ENCODE peak calls at places on chromosome 16, in five cellular contexts. One of them, this sample, is unnamed.

GRCh38 chr16:15597822-15598647 is 44.9 kb downstream of the MARF1 start:
- DNase-seq in HCT116: no peak
- DNase-seq in prostate gland: no peak
- DNase-seq in spleen: no peak
- DNase-seq in stomach: no peak
- DNase-seq in this sample: no peak

GRCh38 chr16:30484887-30485286 is 12.3 kb downstream of the ITGAL start:
- DNase-seq in HCT116: no peak
- DNase-seq in spleen: no peak
- DNase-seq in prostate gland: no peak
- DNase-seq in stomach: no peak
- DNase-seq in this sample: no peak

GRCh38 chr16:49856741-49857330 is 924 bp upstream of the ZNF423 start:
- DNase-seq in spleen: peak
- DNase-seq in stomach: peak
- DNase-seq in prostate gland: peak
- DNase-seq in HCT116: peak
- DNase-seq in this sample: no peak

GRCh38 chr16:2691491-2692248 is 9.3 kb downstream of the KCTD5 start:
- DNase-seq in HCT116: no peak
- DNase-seq in prostate gland: no peak
- DNase-seq in spleen: no peak
- DNase-seq in stomach: peak
- DNase-seq in this sample: peak

GRCh38 chr16:50879873-50880695 is 138.2 kb downstream of the CYLD start:
- DNase-seq in prostate gland: no peak
- DNase-seq in HCT116: no peak
- DNase-seq in stomach: no peak
- DNase-seq in spleen: no peak
- DNase-seq in this sample: no peak

GRCh38 chr16:64589836-64590235 is 532.0 kb downstream of the CDH11 start:
- DNase-seq in HCT116: no peak
- DNase-seq in stomach: no peak
- DNase-seq in spleen: no peak
- DNase-seq in prostate gland: no peak
- DNase-seq in this sample: no peak

GRCh38 chr16:26987631-26988030 is 79.1 kb upstream of the C16orf82 start:
- DNase-seq in spleen: no peak
- DNase-seq in prostate gland: no peak
- DNase-seq in stomach: no peak
- DNase-seq in HCT116: no peak
- DNase-seq in this sample: no peak

GRCh38 chr16:67833418-67834241 is 8.5 kb upstream of the THAP11 start:
- DNase-seq in HCT116: peak
- DNase-seq in stomach: peak
- DNase-seq in spleen: peak
- DNase-seq in prostate gland: peak
- DNase-seq in this sample: peak

GRCh38 chr16:12303649-12304048 is 327.1 kb downstream of the SNX29 start:
- DNase-seq in stomach: no peak
- DNase-seq in spleen: no peak
- DNase-seq in prostate gland: no peak
- DNase-seq in HCT116: no peak
- DNase-seq in this sample: no peak

GRCh38 chr16:79658301-79659001 is 57.9 kb upstream of the MAF start:
- DNase-seq in spleen: no peak
- DNase-seq in stomach: peak
- DNase-seq in HCT116: no peak
- DNase-seq in prostate gland: peak
- DNase-seq in this sample: no peak

GRCh38 chr16:27628216-27628945 is 78.4 kb downstream of the KATNIP start:
- DNase-seq in spleen: no peak
- DNase-seq in stomach: no peak
- DNase-seq in prostate gland: no peak
- DNase-seq in HCT116: no peak
- DNase-seq in this sample: no peak

GRCh38 chr16:74501484-74502479 is 80.5 kb upstream of the CLEC18B start:
- DNase-seq in stomach: no peak
- DNase-seq in prostate gland: no peak
- DNase-seq in HCT116: no peak
- DNase-seq in spleen: no peak
- DNase-seq in this sample: no peak

GRCh38 chr16:66432429-66432828 is 5.3 kb downstream of the BEAN1 start:
- DNase-seq in prostate gland: no peak
- DNase-seq in stomach: no peak
- DNase-seq in spleen: no peak
- DNase-seq in HCT116: no peak
- DNase-seq in this sample: no peak

GRCh38 chr16:2905988-2906387 is 5.7 kb upstream of the FLYWCH1 start:
- DNase-seq in spleen: no peak
- DNase-seq in prostate gland: no peak
- DNase-seq in HCT116: no peak
- DNase-seq in stomach: no peak
- DNase-seq in this sample: no peak

GRCh38 chr16:17343028-17343427 is 127.7 kb downstream of the XYLT1 start:
- DNase-seq in prostate gland: no peak
- DNase-seq in HCT116: no peak
- DNase-seq in stomach: no peak
- DNase-seq in spleen: peak
- DNase-seq in this sample: no peak

GRCh38 chr16:19153876-19154275 is 14.2 kb upstream of the SYT17 start:
- DNase-seq in spleen: no peak
- DNase-seq in HCT116: peak
- DNase-seq in prostate gland: no peak
- DNase-seq in stomach: no peak
- DNase-seq in this sample: no peak

GRCh38 chr16:4653981-4654380 is 29.4 kb downstream of the MGRN1 start:
- DNase-seq in stomach: peak
- DNase-seq in HCT116: no peak
- DNase-seq in prostate gland: no peak
- DNase-seq in spleen: no peak
- DNase-seq in this sample: no peak

GRCh38 chr16:77599793-77600415 is 122.4 kb upstream of the NUDT7 start:
- DNase-seq in spleen: no peak
- DNase-seq in HCT116: peak
- DNase-seq in prostate gland: peak
- DNase-seq in stomach: no peak
- DNase-seq in this sample: no peak

GRCh38 chr16:25051446-25052160 is 36.4 kb upstream of the ARHGAP17 start:
- DNase-seq in prostate gland: no peak
- DNase-seq in spleen: no peak
- DNase-seq in HCT116: no peak
- DNase-seq in stomach: no peak
- DNase-seq in this sample: no peak

GRCh38 chr16:72202014-72202413 is 30.1 kb upstream of the PMFBP1 start:
- DNase-seq in spleen: no peak
- DNase-seq in stomach: no peak
- DNase-seq in HCT116: no peak
- DNase-seq in prostate gland: no peak
- DNase-seq in this sample: no peak

GRCh38 chr16:78122774-78123315 is 23.4 kb downstream of the WWOX start:
- DNase-seq in spleen: no peak
- DNase-seq in prostate gland: peak
- DNase-seq in HCT116: peak
- DNase-seq in stomach: no peak
- DNase-seq in this sample: peak

GRCh38 chr16:86625029-86625428 is 46.7 kb downstream of the FOXL1 start:
- DNase-seq in HCT116: no peak
- DNase-seq in spleen: no peak
- DNase-seq in prostate gland: peak
- DNase-seq in stomach: no peak
- DNase-seq in this sample: no peak

DNA sequence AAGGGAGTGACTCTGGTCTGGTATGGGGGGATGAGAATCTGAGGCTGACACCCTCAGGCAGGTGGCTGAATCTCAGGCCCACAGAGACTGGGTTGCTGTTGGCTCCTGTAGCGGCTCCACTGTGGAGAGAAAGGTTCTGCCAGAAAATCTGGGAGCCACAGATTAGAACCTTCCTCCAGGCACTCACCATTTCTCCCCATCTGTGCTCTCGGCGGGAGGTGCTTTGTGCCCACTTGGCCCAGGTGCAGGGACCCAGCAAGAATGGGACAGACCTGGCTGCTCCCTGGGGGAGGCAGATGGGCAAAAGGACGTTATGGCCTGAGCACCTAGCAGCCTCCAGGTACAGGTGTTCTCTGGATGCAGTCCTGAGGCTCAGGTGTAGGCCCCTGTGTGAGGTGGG is 20.1 kb downstream of the RAB11FIP3 start:
- DNase-seq in HCT116: no peak
- DNase-seq in spleen: no peak
- DNase-seq in stomach: no peak
- DNase-seq in prostate gland: no peak
- DNase-seq in this sample: no peak
- TF ChIP-seq POLR2AphosphoS5 in HCT116: no peak
- TF ChIP-seq POLR2AphosphoS5 in spleen: no peak
- TF ChIP-seq POLR2AphosphoS5 in stomach: no peak
- TF ChIP-seq POLR2AphosphoS5 in prostate gland: no peak
- TF ChIP-seq POLR2AphosphoS5 in this sample: no peak

DNA sequence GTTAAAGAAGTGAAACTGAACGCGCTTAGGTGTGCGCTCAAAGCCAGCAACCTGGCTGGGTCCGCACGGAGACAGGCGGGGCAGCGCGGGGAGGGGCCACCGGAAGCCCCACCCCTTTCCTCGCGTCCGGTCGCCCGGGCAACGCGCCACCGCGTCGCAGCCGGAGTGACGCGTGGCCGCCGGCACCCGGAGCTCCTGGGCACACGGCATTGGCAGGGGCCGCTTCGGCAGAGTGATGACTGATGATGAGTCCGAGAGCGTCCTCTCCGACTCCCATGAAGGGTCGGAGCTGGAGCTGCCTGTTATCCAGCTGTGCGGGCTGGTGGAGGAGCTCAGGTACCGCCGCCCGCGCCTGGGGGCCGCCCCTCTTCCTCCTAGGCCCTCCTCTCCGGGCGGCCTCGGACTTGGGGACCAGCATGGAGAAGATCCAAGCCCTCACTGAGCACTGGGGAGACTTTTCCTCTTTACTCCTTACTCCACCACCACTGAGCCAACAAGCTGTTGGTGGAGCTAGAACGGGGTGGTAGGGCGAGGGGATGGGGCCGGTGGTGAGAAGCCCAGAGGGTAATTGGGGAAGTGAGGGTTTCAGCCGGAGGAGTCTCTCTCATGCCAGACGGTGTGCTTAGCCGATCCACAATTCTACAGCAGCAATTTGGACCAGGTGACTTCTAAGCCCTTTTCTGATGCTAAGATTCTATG is 44.9 kb downstream of the PRSS54 start:
- DNase-seq in spleen: peak
- DNase-seq in prostate gland: peak
- DNase-seq in HCT116: peak
- DNase-seq in stomach: peak
- DNase-seq in this sample: peak
- TF ChIP-seq POLR2AphosphoS5 in spleen: peak
- TF ChIP-seq POLR2AphosphoS5 in prostate gland: peak
- TF ChIP-seq POLR2AphosphoS5 in HCT116: peak
- TF ChIP-seq POLR2AphosphoS5 in stomach: peak
- TF ChIP-seq POLR2AphosphoS5 in this sample: peak

DNA sequence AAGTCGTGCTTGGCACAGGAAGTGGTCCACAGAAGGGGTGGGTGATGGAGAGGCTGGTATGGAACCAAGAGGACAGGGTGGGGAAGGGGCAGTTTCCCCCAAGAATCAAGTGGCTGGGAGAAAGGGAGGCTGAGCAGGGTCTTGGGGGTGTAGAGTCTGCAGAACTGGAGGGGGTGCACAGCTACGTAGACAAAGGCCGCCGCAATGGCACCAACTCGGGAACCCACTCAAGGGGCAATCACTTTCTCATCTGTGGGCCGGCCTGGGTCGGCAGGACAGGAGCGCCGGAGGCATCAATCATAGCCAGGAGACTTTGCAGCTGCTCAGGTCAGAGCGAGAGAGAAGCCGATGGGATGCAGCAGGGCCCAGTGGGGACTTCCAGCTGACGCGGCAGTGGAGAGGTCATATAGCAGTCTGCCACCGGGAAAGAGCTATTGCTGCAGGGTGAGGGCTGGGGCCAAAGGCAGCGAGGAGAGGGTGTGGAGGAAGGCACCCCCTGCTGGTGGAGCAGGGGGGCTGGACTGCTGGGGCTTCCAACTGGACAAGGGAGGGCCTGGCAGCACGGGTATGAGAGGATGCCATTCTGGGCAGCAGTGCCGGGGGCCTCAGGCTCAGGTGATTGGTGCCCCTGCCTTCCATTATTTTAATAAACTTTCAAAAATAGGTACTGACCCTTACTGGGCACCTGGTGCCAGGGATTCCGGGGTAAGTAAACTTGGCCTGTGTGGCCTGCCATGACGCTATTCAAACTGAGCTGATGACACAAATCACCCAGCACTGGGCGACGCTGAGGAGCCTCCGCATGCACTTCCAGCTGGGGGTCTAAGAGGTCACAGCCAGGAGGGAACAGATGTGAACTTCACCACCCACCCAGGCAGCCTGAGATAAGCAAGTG is 52.5 kb upstream of the MTSS2 start:
- DNase-seq in spleen: no peak
- DNase-seq in prostate gland: peak
- DNase-seq in HCT116: no peak
- DNase-seq in stomach: peak
- DNase-seq in this sample: no peak
- TF ChIP-seq POLR2AphosphoS5 in spleen: peak
- TF ChIP-seq POLR2AphosphoS5 in prostate gland: peak
- TF ChIP-seq POLR2AphosphoS5 in HCT116: no peak
- TF ChIP-seq POLR2AphosphoS5 in stomach: no peak
- TF ChIP-seq POLR2AphosphoS5 in this sample: no peak

GRCh38 chr16:85202631-85203461 is 90.6 kb upstream of the CIBAR2 start:
- DNase-seq in spleen: peak
- DNase-seq in stomach: peak
- DNase-seq in prostate gland: no peak
- DNase-seq in HCT116: no peak
- DNase-seq in this sample: no peak
- TF ChIP-seq POLR2AphosphoS5 in spleen: no peak
- TF ChIP-seq POLR2AphosphoS5 in stomach: no peak
- TF ChIP-seq POLR2AphosphoS5 in prostate gland: no peak
- TF ChIP-seq POLR2AphosphoS5 in HCT116: no peak
- TF ChIP-seq POLR2AphosphoS5 in this sample: no peak

DNA sequence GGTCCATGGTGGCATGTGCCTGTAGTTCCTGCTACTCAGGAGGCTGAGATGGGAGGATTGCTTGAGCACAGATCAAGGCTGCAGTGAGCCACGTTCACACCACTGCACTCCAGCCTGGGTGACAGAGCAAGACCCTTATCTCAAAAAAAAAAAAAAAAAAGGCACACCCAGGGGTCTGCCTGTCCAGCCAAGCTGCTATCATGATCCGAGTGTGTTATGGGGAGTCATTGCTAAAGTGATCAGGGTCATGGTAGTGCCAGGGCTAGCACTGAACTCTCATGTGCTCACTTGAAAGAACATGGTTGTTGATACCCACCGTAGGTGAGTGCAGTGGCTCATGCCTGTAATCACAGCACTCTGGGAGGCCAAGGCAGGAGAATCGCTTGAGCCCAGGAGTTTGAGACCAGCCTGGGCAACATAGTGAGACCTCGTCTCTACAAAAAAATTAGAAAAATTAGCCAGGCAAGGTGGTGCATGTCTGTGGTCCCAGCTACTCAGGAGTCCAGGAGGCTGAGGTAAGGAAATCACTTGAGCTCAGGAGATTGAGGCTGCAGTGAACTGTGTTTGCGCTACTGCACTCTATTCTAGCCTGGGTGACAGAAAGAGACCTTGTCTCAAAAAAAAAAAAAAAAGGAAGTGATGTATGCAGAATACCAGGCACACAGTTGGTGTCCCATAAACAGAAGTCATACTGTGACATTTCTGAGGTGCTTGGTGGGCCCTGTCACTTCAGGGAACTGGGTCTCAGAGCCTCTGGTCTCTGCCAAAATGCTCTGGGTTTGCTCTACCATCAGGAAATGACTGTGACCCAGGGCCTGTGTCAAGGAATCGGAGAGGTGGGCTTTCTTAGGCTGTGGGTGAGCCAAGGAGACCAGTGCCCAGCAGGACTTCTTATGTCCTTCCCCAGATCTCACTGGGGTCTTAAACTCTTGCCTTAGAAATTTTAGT is 2.2 kb downstream of the PRM1 start:
- DNase-seq in stomach: no peak
- DNase-seq in HCT116: no peak
- DNase-seq in spleen: no peak
- DNase-seq in prostate gland: no peak
- DNase-seq in this sample: no peak
- TF ChIP-seq POLR2AphosphoS5 in stomach: no peak
- TF ChIP-seq POLR2AphosphoS5 in HCT116: no peak
- TF ChIP-seq POLR2AphosphoS5 in spleen: no peak
- TF ChIP-seq POLR2AphosphoS5 in prostate gland: no peak
- TF ChIP-seq POLR2AphosphoS5 in this sample: no peak